ENCODE peak calls at places on chromosomes 6 and 20, in nine cellular contexts. L is A549; P is stimulated activated CD4-positive, alpha-beta T cell treated with anti-CD3 and anti-CD28 coated beads, Interleukin-12 subunit alpha, Interleukin-12 subunit beta, amount 100 ng/mL, for 48 hours; V is HT1080; F is Jurkat, Clone E6-1; H is AG08395; U is lower lobe of right lung; Y is activated naive CD8-positive, alpha-beta T cell treated with anti-CD3 and anti-CD28 coated beads, Interleukin-2, amount 50 U/mL, for 24 hours; T is tibial artery. C is an unnamed sample.

GRCh38 chr6:53938810-53939209 is 144.0 kb downstream of the LRRC1 start:
- DNase-seq in P (no peak), F (peak), L (no peak), T (no peak), U (no peak), V (peak), Y (no peak), H (no peak), C (no peak)

GRCh38 chr20:56391037-56391436 is 978 bp downstream of the AURKA start:
- DNase-seq in V (no peak), U (no peak), T (no peak), H (no peak), L (no peak), P (no peak), Y (no peak), F (no peak), C (no peak)

GRCh38 chr6:160131636-160132296 is 10.2 kb downstream of the SLC22A1 start:
- DNase-seq in H (no peak), V (no peak), P (no peak), Y (no peak), U (no peak), T (no peak), L (no peak), F (no peak), C (no peak)

GRCh38 chr6:16849280-16850210 is 88.3 kb upstream of the ATXN1 start:
- DNase-seq in P (no peak), T (no peak), F (no peak), Y (no peak), V (peak), U (no peak), H (peak), L (no peak), C (no peak)

GRCh38 chr6:143806282-143807102 is 36.6 kb upstream of the LTV1 start:
- DNase-seq in P (peak), Y (peak), T (no peak), U (peak), L (no peak), F (no peak), H (peak), V (peak), C (no peak)

GRCh38 chr6:132020138-132020551 is 69.0 kb upstream of the CCN2 start:
- DNase-seq in P (no peak), T (peak), V (no peak), H (peak), F (no peak), U (peak), L (no peak), Y (no peak), C (no peak)

GRCh38 chr6:2733324-2733723 is 17.4 kb downstream of the MYLK4 start:
- DNase-seq in V (peak), L (no peak), T (peak), P (peak), U (peak), Y (peak), H (no peak), F (peak), C (peak)

GRCh38 chr6:11605507-11605905 is 68.0 kb downstream of the TMEM170B start:
- DNase-seq in L (no peak), P (no peak), T (no peak), F (no peak), U (no peak), Y (no peak), V (no peak), H (no peak), C (no peak)

GRCh38 chr6:114253431-114253830 is 89.4 kb downstream of the HS3ST5 start:
- DNase-seq in P (no peak), H (no peak), Y (no peak), L (no peak), T (no peak), U (no peak), F (no peak), V (no peak), C (no peak)

GRCh38 chr6:13932785-13933184 is 8.0 kb downstream of the RNF182 start:
- DNase-seq in U (no peak), P (no peak), H (no peak), Y (no peak), T (no peak), V (no peak), F (no peak), L (no peak), C (no peak)

GRCh38 chr6:399785-400517 is 8.4 kb downstream of the IRF4 start:
- DNase-seq in Y (no peak), T (no peak), L (no peak), F (no peak), P (no peak), H (no peak), V (no peak), U (no peak), C (no peak)

GRCh38 chr6:78505178-78505577 is 362.2 kb upstream of the IRAK1BP1 start:
- DNase-seq in T (no peak), P (no peak), U (no peak), H (no peak), Y (no peak), F (no peak), L (no peak), V (peak), C (no peak)

GRCh38 chr20:47784599-47785320 is 521 bp downstream of the SULF2 start:
- DNase-seq in P (no peak), T (no peak), U (no peak), V (peak), Y (no peak), L (peak), H (peak), F (no peak), C (peak)

C was measured in spleen.